ENCODE peak calls at places on chromosomes 13 and 19, in ten cellular contexts. One of them, this sample, is unnamed.

GRCh38 chr13:46775385-46776065 is 21.4 kb downstream of the ESD start:
- DNase-seq in OCI-LY7: no peak
- DNase-seq in HFF-Myc: no peak
- DNase-seq in H7: no peak
- DNase-seq in left colon: no peak
- DNase-seq in effector memory CD4-positive, alpha-beta T cell: no peak
- DNase-seq in left lung: no peak
- DNase-seq in activated CD4-positive, alpha-beta T cell treated with anti-CD3 and anti-CD28 coated beads, Interleukin-2, amount 10 ng/mL, durations not matched to agents 7 days and 5 days: no peak
- DNase-seq in KBM-7: no peak
- DNase-seq in AG09309: no peak
- DNase-seq in this sample: no peak

GRCh38 chr13:30371649-30372265 is 50.5 kb upstream of the UBE2L5 start:
- DNase-seq in OCI-LY7: peak; percentile 100
- DNase-seq in HFF-Myc: no peak
- DNase-seq in H7: no peak
- DNase-seq in left colon: peak; percentile 74
- DNase-seq in effector memory CD4-positive, alpha-beta T cell: peak; percentile 73
- DNase-seq in left lung: no peak
- DNase-seq in activated CD4-positive, alpha-beta T cell treated with anti-CD3 and anti-CD28 coated beads, Interleukin-2, amount 10 ng/mL, durations not matched to agents 7 days and 5 days: peak; percentile 84
- DNase-seq in KBM-7: peak; percentile 95
- DNase-seq in AG09309: peak; percentile 28
- DNase-seq in this sample: no peak

GRCh38 chr13:36038785-36039415 is 92.3 kb downstream of the DCLK1 start:
- DNase-seq in OCI-LY7: no peak
- DNase-seq in HFF-Myc: no peak
- DNase-seq in H7: no peak
- DNase-seq in left colon: no peak
- DNase-seq in effector memory CD4-positive, alpha-beta T cell: no peak
- DNase-seq in left lung: no peak
- DNase-seq in activated CD4-positive, alpha-beta T cell treated with anti-CD3 and anti-CD28 coated beads, Interleukin-2, amount 10 ng/mL, durations not matched to agents 7 days and 5 days: no peak
- DNase-seq in KBM-7: no peak
- DNase-seq in AG09309: no peak
- DNase-seq in this sample: peak; percentile 85

GRCh38 chr19:39430675-39431593 is 4.8 kb downstream of the RPS16 start:
- DNase-seq in OCI-LY7: peak; percentile 34
- DNase-seq in HFF-Myc: peak; percentile 83
- DNase-seq in H7: peak; percentile 49
- DNase-seq in left colon: no peak
- DNase-seq in effector memory CD4-positive, alpha-beta T cell: peak; percentile 84
- DNase-seq in left lung: peak; percentile 80
- DNase-seq in activated CD4-positive, alpha-beta T cell treated with anti-CD3 and anti-CD28 coated beads, Interleukin-2, amount 10 ng/mL, durations not matched to agents 7 days and 5 days: peak; percentile 56
- DNase-seq in KBM-7: peak; percentile 89
- DNase-seq in AG09309: no peak
- DNase-seq in this sample: no peak

GRCh38 chr19:7978196-7978825 is 27.1 kb downstream of the ELAVL1 start:
- DNase-seq in OCI-LY7: no peak
- DNase-seq in HFF-Myc: no peak
- DNase-seq in H7: no peak
- DNase-seq in left colon: no peak
- DNase-seq in effector memory CD4-positive, alpha-beta T cell: no peak
- DNase-seq in left lung: no peak
- DNase-seq in activated CD4-positive, alpha-beta T cell treated with anti-CD3 and anti-CD28 coated beads, Interleukin-2, amount 10 ng/mL, durations not matched to agents 7 days and 5 days: no peak
- DNase-seq in KBM-7: no peak
- DNase-seq in AG09309: no peak
- DNase-seq in this sample: no peak

GRCh38 chr19:35295792-35296462 is 4.0 kb downstream of the MAG start:
- DNase-seq in OCI-LY7: peak; percentile 92
- DNase-seq in HFF-Myc: no peak
- DNase-seq in H7: peak; percentile 82
- DNase-seq in left colon: no peak
- DNase-seq in effector memory CD4-positive, alpha-beta T cell: no peak
- DNase-seq in left lung: no peak
- DNase-seq in activated CD4-positive, alpha-beta T cell treated with anti-CD3 and anti-CD28 coated beads, Interleukin-2, amount 10 ng/mL, durations not matched to agents 7 days and 5 days: peak; percentile 51
- DNase-seq in KBM-7: peak; percentile 49
- DNase-seq in AG09309: no peak
- DNase-seq in this sample: no peak

GRCh38 chr19:53624776-53625540 is 6.8 kb upstream of the DPRX start:
- DNase-seq in OCI-LY7: no peak
- DNase-seq in HFF-Myc: no peak
- DNase-seq in H7: no peak
- DNase-seq in left colon: no peak
- DNase-seq in effector memory CD4-positive, alpha-beta T cell: no peak
- DNase-seq in left lung: no peak
- DNase-seq in activated CD4-positive, alpha-beta T cell treated with anti-CD3 and anti-CD28 coated beads, Interleukin-2, amount 10 ng/mL, durations not matched to agents 7 days and 5 days: no peak
- DNase-seq in KBM-7: peak; percentile 19
- DNase-seq in AG09309: no peak
- DNase-seq in this sample: no peak

GRCh38 chr19:34430738-34431625 is 2.8 kb downstream of the UBA2 start:
- DNase-seq in OCI-LY7: peak; percentile 80
- DNase-seq in HFF-Myc: peak; percentile 33
- DNase-seq in H7: peak; percentile 80
- DNase-seq in left colon: no peak
- DNase-seq in effector memory CD4-positive, alpha-beta T cell: peak; percentile 11
- DNase-seq in left lung: no peak
- DNase-seq in activated CD4-positive, alpha-beta T cell treated with anti-CD3 and anti-CD28 coated beads, Interleukin-2, amount 10 ng/mL, durations not matched to agents 7 days and 5 days: peak; percentile 69
- DNase-seq in KBM-7: peak; percentile 72
- DNase-seq in AG09309: no peak
- DNase-seq in this sample: no peak

GRCh38 chr19:2207991-2208860 is 27.9 kb downstream of the PLEKHJ1 start:
- DNase-seq in OCI-LY7: peak; percentile 56
- DNase-seq in HFF-Myc: peak; percentile 51
- DNase-seq in H7: no peak
- DNase-seq in left colon: peak; percentile 64
- DNase-seq in effector memory CD4-positive, alpha-beta T cell: no peak
- DNase-seq in left lung: no peak
- DNase-seq in activated CD4-positive, alpha-beta T cell treated with anti-CD3 and anti-CD28 coated beads, Interleukin-2, amount 10 ng/mL, durations not matched to agents 7 days and 5 days: peak; percentile 15
- DNase-seq in KBM-7: no peak
- DNase-seq in AG09309: no peak
- DNase-seq in this sample: peak; percentile 64

GRCh38 chr19:2015611-2015950 is at the start of gene BTBD2:
- DNase-seq in OCI-LY7: peak; percentile 73
- DNase-seq in HFF-Myc: no peak
- DNase-seq in H7: no peak
- DNase-seq in left colon: peak; percentile 66
- DNase-seq in effector memory CD4-positive, alpha-beta T cell: peak; percentile 22
- DNase-seq in left lung: peak; percentile 67
- DNase-seq in activated CD4-positive, alpha-beta T cell treated with anti-CD3 and anti-CD28 coated beads, Interleukin-2, amount 10 ng/mL, durations not matched to agents 7 days and 5 days: peak; percentile 59
- DNase-seq in KBM-7: no peak
- DNase-seq in AG09309: peak; percentile 52
- DNase-seq in this sample: peak; percentile 65

GRCh38 chr19:43618921-43619261 is 538 bp downstream of the ZNF428 start:
- DNase-seq in OCI-LY7: peak; percentile 80
- DNase-seq in HFF-Myc: no peak
- DNase-seq in H7: no peak
- DNase-seq in left colon: no peak
- DNase-seq in effector memory CD4-positive, alpha-beta T cell: no peak
- DNase-seq in left lung: no peak
- DNase-seq in activated CD4-positive, alpha-beta T cell treated with anti-CD3 and anti-CD28 coated beads, Interleukin-2, amount 10 ng/mL, durations not matched to agents 7 days and 5 days: peak; percentile 56
- DNase-seq in KBM-7: no peak
- DNase-seq in AG09309: no peak
- DNase-seq in this sample: no peak

GRCh38 chr19:53881482-53882390 is at the start of gene PRKCG:
- DNase-seq in OCI-LY7: no peak
- DNase-seq in HFF-Myc: no peak
- DNase-seq in H7: peak; percentile 91
- DNase-seq in left colon: no peak
- DNase-seq in effector memory CD4-positive, alpha-beta T cell: peak; percentile 58
- DNase-seq in left lung: no peak
- DNase-seq in activated CD4-positive, alpha-beta T cell treated with anti-CD3 and anti-CD28 coated beads, Interleukin-2, amount 10 ng/mL, durations not matched to agents 7 days and 5 days: peak; percentile 68
- DNase-seq in KBM-7: peak; percentile 43
- DNase-seq in AG09309: no peak
- DNase-seq in this sample: no peak

GRCh38 chr19:41795031-41795461 is 1.3 kb upstream of the CEACAM3 start:
- DNase-seq in OCI-LY7: peak; percentile 73
- DNase-seq in HFF-Myc: no peak
- DNase-seq in H7: peak; percentile 50
- DNase-seq in left colon: no peak
- DNase-seq in effector memory CD4-positive, alpha-beta T cell: peak; percentile 25
- DNase-seq in left lung: no peak
- DNase-seq in activated CD4-positive, alpha-beta T cell treated with anti-CD3 and anti-CD28 coated beads, Interleukin-2, amount 10 ng/mL, durations not matched to agents 7 days and 5 days: peak; percentile 77
- DNase-seq in KBM-7: peak; percentile 58
- DNase-seq in AG09309: no peak
- DNase-seq in this sample: no peak

GRCh38 chr19:10006335-10006708 is 4.0 kb downstream of the COL5A3 start:
- DNase-seq in OCI-LY7: no peak
- DNase-seq in HFF-Myc: no peak
- DNase-seq in H7: peak; percentile 36
- DNase-seq in left colon: no peak
- DNase-seq in effector memory CD4-positive, alpha-beta T cell: no peak
- DNase-seq in left lung: peak; percentile 58
- DNase-seq in activated CD4-positive, alpha-beta T cell treated with anti-CD3 and anti-CD28 coated beads, Interleukin-2, amount 10 ng/mL, durations not matched to agents 7 days and 5 days: no peak
- DNase-seq in KBM-7: no peak
- DNase-seq in AG09309: no peak
- DNase-seq in this sample: peak; percentile 81

GRCh38 chr19:51811344-51811743 is 16.4 kb downstream of the FPR3 start:
- DNase-seq in OCI-LY7: no peak
- DNase-seq in HFF-Myc: no peak
- DNase-seq in H7: no peak
- DNase-seq in left colon: no peak
- DNase-seq in effector memory CD4-positive, alpha-beta T cell: no peak
- DNase-seq in left lung: peak; percentile 78
- DNase-seq in activated CD4-positive, alpha-beta T cell treated with anti-CD3 and anti-CD28 coated beads, Interleukin-2, amount 10 ng/mL, durations not matched to agents 7 days and 5 days: no peak
- DNase-seq in KBM-7: peak; percentile 37
- DNase-seq in AG09309: no peak
- DNase-seq in this sample: no peak

GRCh38 chr13:109256866-109257760 is 529.3 kb downstream of the IRS2 start:
- DNase-seq in OCI-LY7: no peak
- DNase-seq in HFF-Myc: peak; percentile 67
- DNase-seq in H7: no peak
- DNase-seq in left colon: no peak
- DNase-seq in effector memory CD4-positive, alpha-beta T cell: no peak
- DNase-seq in left lung: no peak
- DNase-seq in activated CD4-positive, alpha-beta T cell treated with anti-CD3 and anti-CD28 coated beads, Interleukin-2, amount 10 ng/mL, durations not matched to agents 7 days and 5 days: no peak
- DNase-seq in KBM-7: no peak
- DNase-seq in AG09309: peak; percentile 96
- DNase-seq in this sample: peak; percentile 82

GRCh38 chr19:50702870-50703829 is 16.5 kb downstream of the SHANK1 start:
- DNase-seq in OCI-LY7: no peak
- DNase-seq in HFF-Myc: no peak
- DNase-seq in H7: peak; percentile 80
- DNase-seq in left colon: no peak
- DNase-seq in effector memory CD4-positive, alpha-beta T cell: no peak
- DNase-seq in left lung: no peak
- DNase-seq in activated CD4-positive, alpha-beta T cell treated with anti-CD3 and anti-CD28 coated beads, Interleukin-2, amount 10 ng/mL, durations not matched to agents 7 days and 5 days: no peak
- DNase-seq in KBM-7: no peak
- DNase-seq in AG09309: no peak
- DNase-seq in this sample: no peak

GRCh38 chr13:92488249-92488845 is 738.3 kb upstream of the GPC6 start:
- DNase-seq in OCI-LY7: no peak
- DNase-seq in HFF-Myc: no peak
- DNase-seq in H7: no peak
- DNase-seq in left colon: no peak
- DNase-seq in effector memory CD4-positive, alpha-beta T cell: no peak
- DNase-seq in left lung: no peak
- DNase-seq in activated CD4-positive, alpha-beta T cell treated with anti-CD3 and anti-CD28 coated beads, Interleukin-2, amount 10 ng/mL, durations not matched to agents 7 days and 5 days: no peak
- DNase-seq in KBM-7: no peak
- DNase-seq in AG09309: no peak
- DNase-seq in this sample: no peak

GRCh38 chr13:99465454-99465853 is 35.8 kb upstream of the TM9SF2 start:
- DNase-seq in OCI-LY7: no peak
- DNase-seq in HFF-Myc: no peak
- DNase-seq in H7: no peak
- DNase-seq in left colon: no peak
- DNase-seq in effector memory CD4-positive, alpha-beta T cell: no peak
- DNase-seq in left lung: no peak
- DNase-seq in activated CD4-positive, alpha-beta T cell treated with anti-CD3 and anti-CD28 coated beads, Interleukin-2, amount 10 ng/mL, durations not matched to agents 7 days and 5 days: no peak
- DNase-seq in KBM-7: no peak
- DNase-seq in AG09309: no peak
- DNase-seq in this sample: no peak

GRCh38 chr19:19445911-19446361 is 40.5 kb downstream of the GATAD2A start:
- DNase-seq in OCI-LY7: peak; percentile 28
- DNase-seq in HFF-Myc: no peak
- DNase-seq in H7: no peak
- DNase-seq in left colon: no peak
- DNase-seq in effector memory CD4-positive, alpha-beta T cell: no peak
- DNase-seq in left lung: no peak
- DNase-seq in activated CD4-positive, alpha-beta T cell treated with anti-CD3 and anti-CD28 coated beads, Interleukin-2, amount 10 ng/mL, durations not matched to agents 7 days and 5 days: no peak
- DNase-seq in KBM-7: no peak
- DNase-seq in AG09309: no peak
- DNase-seq in this sample: peak; percentile 16

GRCh38 chr13:92553470-92554114 is 673.0 kb upstream of the GPC6 start:
- DNase-seq in OCI-LY7: no peak
- DNase-seq in HFF-Myc: no peak
- DNase-seq in H7: no peak
- DNase-seq in left colon: no peak
- DNase-seq in effector memory CD4-positive, alpha-beta T cell: no peak
- DNase-seq in left lung: no peak
- DNase-seq in activated CD4-positive, alpha-beta T cell treated with anti-CD3 and anti-CD28 coated beads, Interleukin-2, amount 10 ng/mL, durations not matched to agents 7 days and 5 days: no peak
- DNase-seq in KBM-7: no peak
- DNase-seq in AG09309: no peak
- DNase-seq in this sample: no peak

GRCh38 chr19:1650627-1651009 is 1.8 kb downstream of the TCF3 start:
- DNase-seq in OCI-LY7: peak; percentile 71
- DNase-seq in HFF-Myc: no peak
- DNase-seq in H7: peak; percentile 93
- DNase-seq in left colon: no peak
- DNase-seq in effector memory CD4-positive, alpha-beta T cell: no peak
- DNase-seq in left lung: no peak
- DNase-seq in activated CD4-positive, alpha-beta T cell treated with anti-CD3 and anti-CD28 coated beads, Interleukin-2, amount 10 ng/mL, durations not matched to agents 7 days and 5 days: peak; percentile 36
- DNase-seq in KBM-7: peak; percentile 46
- DNase-seq in AG09309: no peak
- DNase-seq in this sample: no peak

GRCh38 chr19:6424190-6424938 is at the start of gene KHSRP:
- DNase-seq in OCI-LY7: peak; percentile 51
- DNase-seq in HFF-Myc: no peak
- DNase-seq in H7: peak; percentile 99
- DNase-seq in left colon: no peak
- DNase-seq in effector memory CD4-positive, alpha-beta T cell: peak; percentile 13
- DNase-seq in left lung: no peak
- DNase-seq in activated CD4-positive, alpha-beta T cell treated with anti-CD3 and anti-CD28 coated beads, Interleukin-2, amount 10 ng/mL, durations not matched to agents 7 days and 5 days: peak; percentile 30
- DNase-seq in KBM-7: no peak
- DNase-seq in AG09309: no peak
- DNase-seq in this sample: no peak

GRCh38 chr19:33102893-33103292 is 21.9 kb downstream of the GPATCH1 start:
- DNase-seq in OCI-LY7: no peak
- DNase-seq in HFF-Myc: no peak
- DNase-seq in H7: no peak
- DNase-seq in left colon: no peak
- DNase-seq in effector memory CD4-positive, alpha-beta T cell: no peak
- DNase-seq in left lung: no peak
- DNase-seq in activated CD4-positive, alpha-beta T cell treated with anti-CD3 and anti-CD28 coated beads, Interleukin-2, amount 10 ng/mL, durations not matched to agents 7 days and 5 days: no peak
- DNase-seq in KBM-7: no peak
- DNase-seq in AG09309: no peak
- DNase-seq in this sample: no peak

GRCh38 chr13:50153888-50154287 is 138.6 kb downstream of the KCNRG start:
- DNase-seq in OCI-LY7: no peak
- DNase-seq in HFF-Myc: no peak
- DNase-seq in H7: no peak
- DNase-seq in left colon: no peak
- DNase-seq in effector memory CD4-positive, alpha-beta T cell: no peak
- DNase-seq in left lung: no peak
- DNase-seq in activated CD4-positive, alpha-beta T cell treated with anti-CD3 and anti-CD28 coated beads, Interleukin-2, amount 10 ng/mL, durations not matched to agents 7 days and 5 days: no peak
- DNase-seq in KBM-7: no peak
- DNase-seq in AG09309: no peak
- DNase-seq in this sample: no peak